ENCODE peak calls at places on chromosomes 11 and 22, in four cellular contexts. B is kidney, K is sciatic nerve, L is NCI-H1105. E is an unnamed sample.
A peak's percentile ranks its signal among the peaks of the same experiment; 100 is the strongest.

GRCh38 chr22:41910599-41911291 is 4.1 kb downstream of the SHISA8 start:
- DNase-seq in K (no peak), L (no peak), B (no peak), E (no peak)

GRCh38 chr22:42324991-42325710 is 54.7 kb upstream of the TCF20 start:
- DNase-seq in L (no peak), B (no peak), K (no peak), E (no peak)

GRCh38 chr22:42717197-42717967 is 3.3 kb downstream of the A4GALT start:
- DNase-seq in K (no peak), L (no peak), B (no peak), E (no peak)

GRCh38 chr11:8265681-8266241 is 2.1 kb upstream of the LMO1 start:
- DNase-seq in K (peak; percentile 40), L (no peak), B (peak; percentile 46), E (no peak)

GRCh38 chr22:21591695-21592094 is 24.2 kb downstream of the UBE2L3 start:
- DNase-seq in L (no peak), B (no peak), K (no peak), E (no peak)

GRCh38 chr11:117042689-117043088 is 55.5 kb downstream of the SIK3 start:
- DNase-seq in B (no peak), K (no peak), L (no peak), E (no peak)

GRCh38 chr11:88193278-88193677 is 18.0 kb upstream of the RAB38 start:
- DNase-seq in K (no peak), L (peak; percentile 54), B (no peak), E (no peak)

GRCh38 chr11:46345131-46345597 is 2.1 kb upstream of the DGKZ start:
- DNase-seq in K (no peak), B (peak; percentile 89), L (peak; percentile 89), E (no peak)

GRCh38 chr11:79165908-79166307 is 274.9 kb downstream of the TENM4 start:
- DNase-seq in K (no peak), B (no peak), L (no peak), E (no peak)

GRCh38 chr11:58616594-58616993 is 5.9 kb upstream of the CNTF start:
- DNase-seq in B (no peak), L (no peak), K (no peak), E (no peak)

GRCh38 chr22:40889116-40889515 is 27.2 kb upstream of the DNAJB7 start:
- DNase-seq in L (no peak), B (no peak), K (no peak), E (no peak)

GRCh38 chr22:26322179-26322905 is 106.7 kb upstream of the ASPHD2 start:
- DNase-seq in L (no peak), K (no peak), B (no peak), E (peak; percentile 23)

GRCh38 chr11:3340025-3340424 is 38.9 kb downstream of the ZNF195 start:
- DNase-seq in K (no peak), B (no peak), L (no peak), E (peak; percentile 56)

GRCh38 chr22:46076651-46077339 is 73.5 kb upstream of the PPARA start:
- DNase-seq in B (peak; percentile 77), K (peak; percentile 67), L (no peak), E (no peak)

GRCh38 chr11:44746894-44747293 is 20.1 kb downstream of the TSPAN18 start:
- DNase-seq in K (peak; percentile 53), B (no peak), L (no peak), E (no peak)

GRCh38 chr11:1150769-1151365 is 6.9 kb upstream of the MUC5AC start:
- DNase-seq in B (no peak), K (no peak), L (no peak), E (no peak)

GRCh38 chr11:93537767-93538261 is 5.4 kb downstream of the SMCO4 start:
- DNase-seq in L (no peak), B (no peak), K (no peak), E (no peak)

GRCh38 chr11:126530416-126530815 is 174.9 kb downstream of the ST3GAL4 start:
- DNase-seq in L (no peak), B (peak; percentile 50), K (no peak), E (no peak)

GRCh38 chr11:2791139-2791520 is 91.3 kb upstream of the KCNQ1OT1 start:
- DNase-seq in K (peak; percentile 58), L (no peak), B (peak; percentile 78), E (no peak)

E was measured in epithelial cell of proximal tubule.